ENCODE peak calls at places on chromosome 15, in ten cellular contexts. R, F, M, X, Z, A, N, Y, V and K are unnamed samples.

GRCh38 chr15:35751421-35752133 is 205.6 kb upstream of the DPH6 start:
- DNase-seq in A (peak; percentile 4), Y (no peak), N (no peak), R (no peak), Z (peak; percentile 71), M (peak; percentile 67), X (peak; percentile 28), V (peak; percentile 49), F (peak; percentile 64), K (no peak)

GRCh38 chr15:38530113-38530512 is 34.5 kb downstream of the RASGRP1 start:
- DNase-seq in A (no peak), V (no peak), N (no peak), Y (no peak), M (no peak), X (no peak), R (no peak), Z (peak; percentile 50), F (no peak), K (no peak)

GRCh38 chr15:72285927-72286516 is 13.7 kb upstream of the PARP6 start:
- DNase-seq in V (no peak), Z (peak; percentile 26), N (no peak), R (peak; percentile 4), M (peak; percentile 60), Y (peak; percentile 17), A (peak; percentile 14), X (peak; percentile 41), F (peak; percentile 3), K (peak; percentile 14)

GRCh38 chr15:52505141-52505540 is 23.5 kb downstream of the MYO5A start:
- DNase-seq in A (no peak), F (no peak), Y (no peak), Z (no peak), N (no peak), X (peak; percentile 38), M (no peak), R (no peak), V (no peak), K (no peak)

GRCh38 chr15:25797511-25798206 is 65.5 kb downstream of the ATP10A start:
- DNase-seq in X (no peak), F (no peak), Z (peak; percentile 73), A (no peak), N (no peak), M (no peak), R (no peak), Y (no peak), V (no peak), K (no peak)

GRCh38 chr15:101307897-101308603 is 13.0 kb upstream of the SNRPA1 start:
- DNase-seq in F (no peak), A (no peak), Z (no peak), Y (no peak), R (no peak), M (no peak), X (no peak), V (no peak), N (no peak), K (no peak)

GRCh38 chr15:56058986-56059385 is 65.6 kb upstream of the NEDD4 start:
- DNase-seq in N (no peak), Z (no peak), A (no peak), F (no peak), V (no peak), M (no peak), Y (no peak), X (no peak), R (no peak), K (no peak)

GRCh38 chr15:25173241-25174028 is 218.6 kb downstream of the SNRPN start:
- DNase-seq in V (no peak), Y (no peak), X (peak; percentile 1), R (no peak), A (no peak), N (no peak), F (no peak), Z (no peak), M (no peak), K (no peak)

GRCh38 chr15:92714071-92714456 is 58.5 kb upstream of the FAM174B start:
- DNase-seq in Y (no peak), Z (peak; percentile 66), X (no peak), F (peak; percentile 40), M (peak; percentile 55), N (no peak), A (no peak), V (no peak), R (no peak), K (no peak)

GRCh38 chr15:92614791-92615785 is 40.5 kb downstream of the FAM174B start:
- DNase-seq in A (no peak), X (no peak), F (peak; percentile 68), R (no peak), Y (no peak), M (no peak), Z (no peak), N (no peak), V (no peak), K (peak; percentile 55)

GRCh38 chr15:42576776-42577175 is 1.4 kb downstream of the STARD9 start:
- DNase-seq in M (no peak), A (no peak), N (no peak), F (peak; percentile 2), Z (no peak), Y (no peak), V (no peak), R (no peak), X (no peak), K (no peak)

GRCh38 chr15:77354064-77354463 is 65.8 kb downstream of the PEAK1 start:
- DNase-seq in M (no peak), R (no peak), Y (no peak), N (no peak), X (no peak), A (no peak), V (peak; percentile 5), Z (peak; percentile 12), F (no peak), K (no peak)

GRCh38 chr15:68492855-68493254 is 60.9 kb upstream of the ITGA11 start:
- DNase-seq in Y (no peak), V (no peak), N (no peak), F (no peak), R (no peak), Z (peak; percentile 87), X (peak; percentile 42), A (no peak), M (no peak), K (no peak)

GRCh38 chr15:44458429-44458828 is 31.0 kb downstream of the CTDSPL2 start:
- DNase-seq in V (no peak), A (no peak), M (no peak), Y (no peak), Z (no peak), R (no peak), X (no peak), F (no peak), N (no peak), K (no peak)

GRCh38 chr15:84731774-84732173 is 15.8 kb upstream of the SEC11A start:
- DNase-seq in A (no peak), N (no peak), V (no peak), R (no peak), Z (peak; percentile 75), X (no peak), F (no peak), Y (no peak), M (no peak), K (no peak)

GRCh38 chr15:35496585-35496984 is 49.4 kb downstream of the DPH6 start:
- DNase-seq in A (no peak), M (no peak), Z (no peak), V (no peak), N (no peak), F (no peak), R (no peak), Y (no peak), X (no peak), K (no peak)

GRCh38 chr15:53448215-53449001 is 311.1 kb downstream of the WDR72 start:
- DNase-seq in F (no peak), V (no peak), Z (no peak), R (no peak), N (no peak), A (no peak), M (no peak), Y (no peak), X (no peak), K (no peak)

GRCh38 chr15:92949604-92950249 is 49.6 kb downstream of the CHD2 start:
- DNase-seq in M (no peak), A (no peak), V (no peak), Z (no peak), X (no peak), R (no peak), F (no peak), N (no peak), Y (no peak), K (no peak)

GRCh38 chr15:44584162-44584749 is 47.3 kb downstream of the EIF3J start:
- DNase-seq in X (no peak), Y (peak; percentile 34), R (peak; percentile 14), M (no peak), Z (peak; percentile 45), A (peak; percentile 51), N (no peak), F (peak; percentile 5), V (no peak), K (no peak)

GRCh38 chr15:64282701-64283100 is 73.3 kb downstream of the CSNK1G1 start:
- DNase-seq in X (no peak), Y (no peak), N (no peak), R (no peak), M (no peak), F (no peak), A (no peak), Z (no peak), V (no peak), K (no peak)

GRCh38 chr15:101264011-101264410 is 12.2 kb upstream of the CHSY1 start:
- DNase-seq in A (no peak), N (no peak), Y (no peak), M (no peak), R (no peak), V (no peak), F (no peak), X (no peak), Z (no peak), K (no peak)

GRCh38 chr15:19987389-19988048 is 554.1 kb downstream of the GOLGA6L6 start:
- DNase-seq in X (no peak), Y (no peak), A (no peak), Z (no peak), M (no peak), R (no peak), N (no peak), F (no peak), V (no peak), K (no peak)

GRCh38 chr15:42155546-42156265 is 730 bp downstream of the PLA2G4F start:
- DNase-seq in A (no peak), X (no peak), V (no peak), F (peak; percentile 65), R (no peak), Z (no peak), Y (no peak), M (no peak), N (no peak), K (peak; percentile 15)

GRCh38 chr15:70195808-70196304 is 98.1 kb upstream of the TLE3 start:
- DNase-seq in F (no peak), N (peak; percentile 20), V (peak; percentile 19), X (peak; percentile 91), Z (peak; percentile 96), M (no peak), Y (no peak), R (no peak), A (no peak), K (no peak)

GRCh38 chr15:52008698-52009434 is 10.2 kb upstream of the MAPK6 start:
- DNase-seq in Z (no peak), M (no peak), Y (no peak), A (no peak), X (no peak), F (peak; percentile 69), N (no peak), V (no peak), R (no peak), K (peak; percentile 85)

GRCh38 chr15:52730163-52730562 is 51.0 kb upstream of the ATOSA start:
- DNase-seq in M (no peak), N (peak; percentile 90), Z (peak; percentile 64), A (peak; percentile 29), V (peak; percentile 53), R (no peak), Y (no peak), X (no peak), F (no peak), K (peak; percentile 22)

GRCh38 chr15:92009162-92009561 is 155.7 kb downstream of the SLCO3A1 start:
- DNase-seq in V (no peak), A (no peak), F (no peak), R (no peak), Y (no peak), M (no peak), N (no peak), X (no peak), Z (no peak), K (no peak)

GRCh38 chr15:69666441-69666882 is 213.8 kb downstream of the RPLP1 start:
- DNase-seq in M (no peak), N (no peak), Z (peak; percentile 54), R (no peak), F (no peak), X (no peak), A (no peak), Y (no peak), V (no peak), K (no peak)